ENCODE peak calls at places on chromosome 13, in eight cellular contexts. P is AG08395, F is AG09319, E is left ventricle myocardium superior, O is NCI-H69, Z is substantia nigra, W is HT1080, V is T-helper 2 cell. N is an unnamed sample.

GRCh38 chr13:50511877-50512332 is 331.6 kb downstream of the DLEU7 start:
- DNase-seq in P (no peak), F (no peak), E (no peak), O (no peak), Z (no peak), W (no peak), V (peak), N (no peak)

GRCh38 chr13:59391696-59392095 is 772.0 kb downstream of the DIAPH3 start:
- DNase-seq in P (peak), F (peak), E (no peak), O (peak), Z (no peak), W (peak), V (peak), N (peak)

GRCh38 chr13:38024431-38024830 is 154.9 kb upstream of the TRPC4 start:
- DNase-seq in P (no peak), F (no peak), E (no peak), O (no peak), Z (no peak), W (no peak), V (no peak), N (no peak)

GRCh38 chr13:107301724-107302374 is 733.9 kb upstream of the ARGLU1 start:
- DNase-seq in P (no peak), F (no peak), E (no peak), O (peak), Z (no peak), W (no peak), V (no peak), N (no peak)

GRCh38 chr13:108102771-108103170 is 112.6 kb downstream of the LIG4 start:
- DNase-seq in P (no peak), F (no peak), E (no peak), O (no peak), Z (no peak), W (peak), V (no peak), N (no peak)

GRCh38 chr13:44578064-44578394 is 1.9 kb upstream of the TSC22D1 start:
- DNase-seq in P (peak), F (peak), E (no peak), O (peak), Z (no peak), W (no peak), V (no peak), N (no peak)

GRCh38 chr13:31614073-31614472 is 125.3 kb upstream of the RXFP2 start:
- DNase-seq in P (no peak), F (no peak), E (no peak), O (no peak), Z (no peak), W (no peak), V (no peak), N (no peak)

GRCh38 chr13:91400094-91400462 is 1.7 kb downstream of the GPC5 start:
- DNase-seq in P (no peak), F (no peak), E (no peak), O (no peak), Z (no peak), W (no peak), V (peak), N (no peak)

N was measured in T-helper 1 cell.